ENCODE peak calls at places on chromosomes 4 and X, in six cellular contexts. P is MM.1S, X is PC-3, G is neuronal stem cell, C is fibroblast of lung, W is HCT116. D is an unnamed sample.

GRCh38 chr4:1285790-1286553 is 3.7 kb upstream of the MAEA start:
- DNase-seq in W (no peak), G (no peak), P (peak), C (no peak), X (peak), D (peak)

GRCh38 chrX:47483310-47484268 is 567 bp upstream of the ZNF41 start:
- DNase-seq in C (peak), P (no peak), G (no peak), X (peak), W (no peak), D (peak)

GRCh38 chr4:144809056-144809640 is 163.2 kb downstream of the HHIP start:
- DNase-seq in G (no peak), X (no peak), C (no peak), W (no peak), P (no peak), D (no peak)

GRCh38 chrX:97609938-97610337 is 726.2 kb downstream of the RPA4 start:
- DNase-seq in C (no peak), G (no peak), P (no peak), W (no peak), X (no peak), D (no peak)

GRCh38 chr4:21768349-21769310 is 179.9 kb downstream of the KCNIP4 start:
- DNase-seq in X (peak), W (peak), C (peak), P (peak), G (peak), D (peak)

GRCh38 chrX:18353931-18354368 is 538 bp downstream of the SCML2 start:
- DNase-seq in W (no peak), X (peak), C (no peak), G (peak), P (peak), D (peak)

GRCh38 chrX:20967725-20968124 is 406.5 kb upstream of the CNKSR2 start:
- DNase-seq in C (no peak), P (no peak), X (no peak), W (no peak), G (no peak), D (peak)

GRCh38 chrX:37697169-37697760 is 11.7 kb downstream of the XK start:
- DNase-seq in W (no peak), C (no peak), G (no peak), X (peak), P (no peak), D (no peak)

GRCh38 chr4:6658635-6659075 is 18.2 kb downstream of the MRFAP1 start:
- DNase-seq in X (no peak), C (peak), P (no peak), W (no peak), G (no peak), D (no peak)

GRCh38 chrX:40170830-40171512 is 73.2 kb upstream of the BCOR start:
- DNase-seq in X (peak), G (no peak), W (no peak), C (no peak), P (no peak), D (no peak)

GRCh38 chr4:169032883-169033645 is 23.0 kb upstream of the CBR4 start:
- DNase-seq in W (no peak), C (peak), P (no peak), G (no peak), X (no peak), D (no peak)

GRCh38 chr4:185903205-185903604 is 91.2 kb upstream of the SORBS2 start:
- DNase-seq in G (no peak), P (no peak), X (no peak), C (no peak), W (no peak), D (no peak)

GRCh38 chr4:22874334-22874912 is 181.7 kb downstream of the GBA3 start:
- DNase-seq in P (no peak), X (no peak), G (no peak), W (no peak), C (no peak), D (no peak)

GRCh38 chr4:121192500-121192899 is 28.4 kb upstream of the TNIP3 start:
- DNase-seq in C (peak), X (peak), G (peak), W (peak), P (peak), D (peak)

GRCh38 chr4:110636677-110637407 is 14.0 kb upstream of the PITX2 start:
- DNase-seq in W (peak), X (no peak), C (no peak), G (peak), P (no peak), D (no peak)

GRCh38 chrX:9055354-9055753 is 21.4 kb upstream of the FAM9B start:
- DNase-seq in G (no peak), P (no peak), W (no peak), C (no peak), X (no peak), D (no peak)

GRCh38 chr4:173182403-173182802 is 13.8 kb downstream of the GALNT7 start:
- DNase-seq in P (no peak), C (peak), X (peak), W (peak), G (no peak), D (no peak)

GRCh38 chr4:128355301-128355700 is 67.7 kb upstream of the PGRMC2 start:
- DNase-seq in W (no peak), X (no peak), C (no peak), P (no peak), G (no peak), D (no peak)

GRCh38 chrX:107448625-107449468 is 605 bp upstream of the FRMPD3 start:
- DNase-seq in G (peak), W (no peak), P (peak), C (no peak), X (peak), D (no peak)

GRCh38 chr4:73446336-73446938 is 10.4 kb downstream of the AFP start:
- DNase-seq in C (peak), X (peak), P (peak), W (peak), G (peak), D (peak)

GRCh38 chrX:39492495-39493162 is 605.1 kb downstream of the BCOR start:
- DNase-seq in W (no peak), P (no peak), X (no peak), C (no peak), G (no peak), D (no peak)

GRCh38 chr4:15778742-15779231 is 659 bp downstream of the CD38 start:
- DNase-seq in C (no peak), P (peak), X (no peak), G (peak), W (no peak), D (no peak)

GRCh38 chrX:27222661-27223060 is 240.5 kb downstream of the PPP4R3C start:
- DNase-seq in X (no peak), G (no peak), W (no peak), C (no peak), P (no peak), D (no peak)

GRCh38 chr4:177309525-177310371 is at the start of gene NEIL3:
- DNase-seq in X (peak), W (peak), G (peak), C (peak), P (peak), D (peak)

GRCh38 chrX:55839480-55839879 is 121.9 kb downstream of the RRAGB start:
- DNase-seq in G (no peak), X (no peak), W (no peak), P (no peak), C (no peak), D (no peak)

GRCh38 chrX:11741574-11741973 is 16.5 kb upstream of the MSL3 start:
- DNase-seq in G (no peak), P (no peak), C (no peak), W (no peak), X (no peak), D (no peak)

GRCh38 chr4:52588771-52589591 is 70.1 kb downstream of the USP46 start:
- DNase-seq in G (no peak), W (no peak), P (no peak), C (peak), X (no peak), D (no peak)
- H2AFZ ChIP-seq in G (no peak), W (no peak), P (no peak), C (no peak), X (no peak), D (no peak)

DNA sequence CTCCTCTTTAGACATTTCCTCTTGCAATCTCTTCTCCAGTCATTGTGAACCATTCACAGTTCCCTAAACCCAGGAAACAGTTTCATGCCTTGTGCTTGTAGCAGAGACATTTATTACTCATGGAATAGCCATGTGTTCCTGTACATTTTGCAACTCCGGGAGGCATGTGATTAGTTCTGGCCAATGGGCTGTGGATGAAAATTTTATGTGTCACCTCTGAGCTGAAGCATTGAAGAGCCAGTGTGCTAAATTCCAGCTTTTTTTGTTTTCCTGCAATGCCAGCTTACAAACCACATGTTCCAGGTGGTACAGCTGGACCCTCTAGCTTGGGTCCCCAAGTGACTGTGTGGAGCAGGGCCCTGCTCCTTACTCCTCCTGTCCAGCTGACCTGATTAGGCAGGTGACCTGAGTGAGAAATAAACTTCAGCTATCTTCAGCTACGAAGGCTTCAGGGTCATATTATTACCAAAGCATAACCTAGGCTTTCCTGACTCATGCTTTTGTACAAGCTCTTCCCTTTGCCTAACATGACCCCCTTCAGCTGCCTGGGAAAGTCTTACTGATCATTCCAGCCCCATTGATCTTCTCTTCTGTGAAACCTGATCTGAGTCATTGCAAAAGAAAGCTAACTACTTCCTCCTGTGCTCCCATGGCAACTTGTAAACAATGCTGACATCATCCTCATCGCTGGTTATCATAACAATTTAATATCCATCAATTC is 200.4 kb downstream of the PTTG2 start:
- DNase-seq in C (peak), X (peak), G (peak), W (peak), P (no peak), D (peak)
- H2AFZ ChIP-seq in C (no peak), X (peak), G (peak), W (peak), P (no peak), D (no peak)

GRCh38 chr4:112127048-112127637 is 18.1 kb upstream of the FAM241A start:
- DNase-seq in C (peak), P (no peak), W (no peak), G (no peak), X (no peak), D (no peak)
- H2AFZ ChIP-seq in C (no peak), P (no peak), W (no peak), G (no peak), X (peak), D (no peak)

DNA sequence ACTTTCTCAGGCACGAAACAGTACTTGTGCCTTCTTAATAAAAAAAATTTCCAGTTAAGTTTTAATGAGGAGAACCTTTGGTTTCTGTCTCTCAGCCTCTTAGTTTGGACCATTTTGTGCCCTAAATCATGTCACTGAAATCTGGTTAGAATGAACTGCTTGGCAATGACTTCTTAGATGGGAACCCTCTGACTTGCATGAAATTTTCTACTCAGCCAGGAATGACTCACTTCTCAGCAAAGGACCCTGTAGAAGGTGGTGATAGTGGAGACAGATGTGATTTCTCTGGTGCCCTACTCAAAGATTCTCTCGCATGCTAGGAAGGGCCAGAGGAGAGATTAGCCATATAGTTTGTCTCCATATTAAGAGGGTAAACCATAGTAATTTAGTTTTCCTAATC is 50.5 kb downstream of the RASL11B start:
- DNase-seq in C (no peak), G (no peak), X (no peak), P (no peak), W (no peak), D (no peak)
- H2AFZ ChIP-seq in C (no peak), G (peak), X (no peak), P (no peak), W (no peak), D (no peak)

DNA sequence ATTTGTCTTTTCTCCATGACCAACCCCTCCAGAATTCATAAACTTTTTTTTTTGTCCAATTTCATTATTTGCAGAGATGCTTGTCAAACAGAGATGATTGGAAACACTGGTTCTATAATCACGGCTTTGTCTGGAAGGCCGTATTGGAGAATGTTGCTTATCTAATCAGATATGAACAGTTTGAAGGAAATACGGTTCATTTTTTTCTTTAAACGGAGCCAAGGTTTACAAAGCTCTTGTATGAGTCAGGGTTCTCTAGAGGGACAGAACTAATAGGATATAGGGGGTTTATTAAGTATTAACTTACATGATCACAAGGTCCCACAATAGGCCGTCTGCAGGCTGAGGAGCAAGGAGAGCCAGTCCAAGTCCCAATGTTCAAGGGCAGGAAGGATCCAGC is 1415.8 kb downstream of the C4orf33 start:
- DNase-seq in W (no peak), G (no peak), X (no peak), P (no peak), C (peak), D (no peak)
- H2AFZ ChIP-seq in W (no peak), G (no peak), X (no peak), P (no peak), C (no peak), D (no peak)